ENCODE peak calls at places on chromosomes 16 and 17, in four cellular contexts. K is A549, J is transverse colon, O is cardiac muscle cell. R is an unnamed sample.

GRCh38 chr17:38871247-38871991 is 1.6 kb downstream of the LASP1 start:
- DNase-seq in J (peak), K (peak), O (peak), R (peak)

GRCh38 chr16:89067677-89068076 is 26.0 kb upstream of the ACSF3 start:
- DNase-seq in J (peak), O (no peak), K (no peak), R (peak)

GRCh38 chr17:18957831-18958230 is 5.9 kb downstream of the SLC5A10 start:
- DNase-seq in O (no peak), K (no peak), J (no peak), R (no peak)

GRCh38 chr17:45341389-45342158 is 24.8 kb upstream of the MAP3K14 start:
- DNase-seq in J (peak), K (peak), O (peak), R (peak)

GRCh38 chr16:66070140-66070887 is 296.2 kb upstream of the CDH5 start:
- DNase-seq in K (no peak), O (peak), J (peak), R (peak)

GRCh38 chr16:66959645-66960177 is 1.4 kb upstream of the CES3 start:
- DNase-seq in O (no peak), K (no peak), J (no peak), R (no peak)

GRCh38 chr17:46972346-46972745 is 6.7 kb downstream of the RPRML start:
- DNase-seq in J (peak), K (no peak), O (no peak), R (no peak)

GRCh38 chr17:53390575-53390974 is 432.2 kb upstream of the KIF2B start:
- DNase-seq in O (no peak), J (no peak), K (no peak), R (no peak)

GRCh38 chr17:66172706-66173223 is 19.2 kb downstream of the CEP112 start:
- DNase-seq in K (no peak), J (no peak), O (no peak), R (no peak)

DNA sequence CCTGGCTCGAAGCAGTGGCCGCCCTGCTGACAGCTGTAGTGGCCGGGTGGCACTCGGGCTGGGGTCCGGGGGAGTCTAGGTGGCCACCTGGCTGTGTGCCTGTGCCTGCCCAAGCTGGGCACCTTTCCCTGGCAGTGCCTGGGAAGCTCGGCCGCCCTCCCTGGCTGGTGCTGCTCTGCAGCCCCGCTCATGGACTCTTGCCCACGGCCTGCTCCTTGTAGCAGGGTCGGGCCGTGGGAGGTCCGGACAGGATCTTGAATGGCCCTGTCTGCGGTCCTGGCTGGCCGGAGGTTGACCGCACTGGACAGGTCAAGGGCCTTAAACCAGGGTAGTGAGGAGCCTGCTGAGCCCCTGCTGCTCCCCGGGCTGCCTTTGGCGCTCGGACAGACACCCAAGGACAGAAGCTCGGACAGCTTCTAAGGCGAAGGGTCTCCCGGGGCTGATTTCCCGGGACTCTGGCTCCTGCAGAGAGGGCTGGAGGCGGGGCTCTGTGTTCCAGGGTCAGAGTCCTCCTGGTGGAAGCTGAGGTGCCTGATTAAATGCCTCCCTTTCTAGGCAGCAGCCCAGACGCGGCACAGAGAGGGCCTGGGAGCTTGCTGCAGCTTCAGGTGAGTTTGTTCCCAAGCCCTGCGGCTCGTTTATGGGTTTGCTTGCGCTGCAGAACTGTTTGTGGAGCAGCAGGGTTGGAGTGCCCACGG is 6.0 kb downstream of the CAPN15 start:
- DNase-seq in K (no peak), O (peak), J (peak), R (no peak)
- TF ChIP-seq CTCF in K (no peak), O (no peak), J (no peak), R (peak)

GRCh38 chr17:75525806-75526554 is 483 bp downstream of the LLGL2 start:
- DNase-seq in K (no peak), J (peak), O (peak), R (no peak)
- H3K4me3 ChIP-seq in K (peak), J (peak), O (peak), R (peak)

GRCh38 chr17:7001562-7001961 is 5.7 kb downstream of the ALOX12 start:
- DNase-seq in K (peak), O (no peak), J (no peak), R (peak)
- TF ChIP-seq CTCF in K (peak), O (peak), J (peak), R (peak)

GRCh38 chr17:31393749-31394146 is 2.3 kb downstream of the RAB11FIP4 start:
- DNase-seq in O (no peak), J (no peak), K (no peak), R (no peak)
- H3K4me3 ChIP-seq in O (no peak), J (no peak), K (no peak), R (no peak)

GRCh38 chr17:82230627-82231311 is 1.9 kb downstream of the SLC16A3 start:
- DNase-seq in K (peak), O (peak), J (peak), R (peak)
- TF ChIP-seq CTCF in K (peak), O (peak), J (peak), R (peak)

DNA sequence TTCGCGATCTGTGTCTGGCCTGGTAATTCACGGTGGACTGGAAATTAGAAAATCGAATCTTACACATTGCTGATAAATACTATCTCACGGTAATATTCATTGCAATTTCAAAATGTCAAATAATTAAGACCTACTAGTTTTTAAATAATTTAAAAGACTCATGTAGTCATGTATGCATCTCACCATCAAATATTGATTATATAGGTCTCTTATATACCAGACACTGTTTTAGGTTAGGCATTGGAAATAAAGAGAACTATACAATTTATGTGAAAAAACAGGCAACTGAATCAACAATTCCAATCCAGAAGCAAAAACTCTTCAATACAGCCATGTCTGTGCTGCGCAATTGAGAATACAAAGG is 7.5 kb upstream of the PIRT start:
- DNase-seq in J (no peak), K (no peak), O (no peak), R (no peak)
- H3K4me3 ChIP-seq in J (peak), K (no peak), O (no peak), R (no peak)

GRCh38 chr16:68626557-68626956 is 18.6 kb upstream of the CDH3 start:
- DNase-seq in O (no peak), K (no peak), J (no peak), R (no peak)

GRCh38 chr16:68629315-68629900 is 15.7 kb upstream of the CDH3 start:
- DNase-seq in O (no peak), K (no peak), J (no peak), R (no peak)
- TF ChIP-seq CTCF in O (no peak), K (no peak), J (no peak), R (no peak)

DNA sequence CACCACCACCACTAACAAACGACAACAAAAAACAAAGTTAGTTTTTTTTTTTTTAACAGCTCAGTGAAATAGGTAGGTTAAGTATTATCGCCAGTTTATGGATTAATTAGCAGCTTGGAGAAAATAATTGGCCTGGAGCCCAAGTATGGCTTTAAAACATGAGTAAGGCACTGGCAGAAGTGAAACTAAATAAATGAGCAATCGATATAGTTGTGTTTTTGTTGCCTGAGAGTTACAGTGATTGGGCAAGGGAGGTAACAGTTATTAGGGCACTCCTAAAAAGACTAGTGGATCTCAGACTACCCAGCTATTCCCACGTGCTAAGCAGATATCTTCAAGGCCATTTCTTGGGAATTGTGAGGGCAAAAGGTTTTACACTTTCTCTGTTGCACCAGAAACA is 2.4 kb downstream of the MLKL start:
- DNase-seq in K (no peak), J (no peak), O (no peak), R (peak)
- H3K4me3 ChIP-seq in K (peak), J (no peak), O (no peak), R (no peak)

DNA sequence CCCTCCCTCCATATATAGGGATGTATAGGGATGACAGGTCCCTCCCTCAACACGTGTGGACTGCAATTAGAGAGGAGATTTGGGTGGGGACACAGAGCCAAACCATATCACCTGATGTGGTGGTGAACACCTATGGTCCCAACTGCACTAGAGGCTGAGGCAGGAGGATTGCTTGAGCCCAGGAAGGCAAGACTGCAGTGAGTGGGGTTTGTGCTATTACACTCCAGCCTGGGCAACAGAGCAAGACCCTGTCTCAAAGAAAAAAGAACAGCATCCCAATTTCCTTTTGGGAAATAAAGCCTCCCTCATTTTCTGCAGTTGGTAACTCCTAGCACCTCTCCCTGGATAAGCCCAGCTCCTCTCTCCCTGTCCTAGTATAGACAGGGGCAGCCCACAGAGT is 23.8 kb upstream of the LYRM9 start:
- DNase-seq in O (no peak), J (no peak), K (no peak), R (no peak)
- TF ChIP-seq CTCF in O (no peak), J (no peak), K (no peak), R (no peak)

GRCh38 chr16:14399397-14400284 is 230.4 kb downstream of the PARN start:
- DNase-seq in K (peak), J (no peak), O (peak), R (peak)
- H3K4me3 ChIP-seq in K (peak), J (no peak), O (no peak), R (no peak)

R was measured in choroid plexus epithelial cell.